ENCODE peak calls at places on chromosome 22, in five cellular contexts. One of them, this sample, is unnamed.
A peak's percentile ranks its signal among the peaks of the same experiment; 100 is the strongest.

GRCh38 chr22:19641983-19642451 is 72.3 kb upstream of the SEPTIN5 start:
- DNase-seq in tibial artery: peak; percentile 31
- DNase-seq in activated CD4-positive, alpha-beta T cell treated with anti-CD3 and anti-CD28 coated beads for 48 hours: no peak
- DNase-seq in hepatocyte: no peak
- DNase-seq in activated gamma-delta T cell: no peak
- DNase-seq in this sample: no peak

GRCh38 chr22:20105456-20106204 is 10.3 kb upstream of the RANBP1 start:
- DNase-seq in tibial artery: no peak
- DNase-seq in activated gamma-delta T cell: no peak
- DNase-seq in activated CD4-positive, alpha-beta T cell treated with anti-CD3 and anti-CD28 coated beads for 48 hours: no peak
- DNase-seq in hepatocyte: no peak
- DNase-seq in this sample: no peak

GRCh38 chr22:46823654-46824053 is 61.2 kb downstream of the TBC1D22A start:
- DNase-seq in tibial artery: no peak
- DNase-seq in activated gamma-delta T cell: no peak
- DNase-seq in activated CD4-positive, alpha-beta T cell treated with anti-CD3 and anti-CD28 coated beads for 48 hours: no peak
- DNase-seq in hepatocyte: no peak
- DNase-seq in this sample: no peak

GRCh38 chr22:35367331-35367886 is 13.5 kb upstream of the HMOX1 start:
- DNase-seq in tibial artery: no peak
- DNase-seq in hepatocyte: peak; percentile 46
- DNase-seq in activated CD4-positive, alpha-beta T cell treated with anti-CD3 and anti-CD28 coated beads for 48 hours: no peak
- DNase-seq in activated gamma-delta T cell: no peak
- DNase-seq in this sample: peak; percentile 73

GRCh38 chr22:30887861-30888260 is 80.7 kb downstream of the MORC2 start:
- DNase-seq in tibial artery: peak; percentile 15
- DNase-seq in activated gamma-delta T cell: no peak
- DNase-seq in hepatocyte: no peak
- DNase-seq in activated CD4-positive, alpha-beta T cell treated with anti-CD3 and anti-CD28 coated beads for 48 hours: no peak
- DNase-seq in this sample: no peak

GRCh38 chr22:39518996-39519680 is 1.2 kb upstream of the ATF4 start:
- DNase-seq in tibial artery: no peak
- DNase-seq in activated CD4-positive, alpha-beta T cell treated with anti-CD3 and anti-CD28 coated beads for 48 hours: peak; percentile 57
- DNase-seq in hepatocyte: peak; percentile 56
- DNase-seq in activated gamma-delta T cell: no peak
- DNase-seq in this sample: no peak

GRCh38 chr22:19543970-19544708 is 19.9 kb upstream of the CLDN5 start:
- DNase-seq in activated gamma-delta T cell: no peak
- DNase-seq in hepatocyte: no peak
- DNase-seq in tibial artery: no peak
- DNase-seq in activated CD4-positive, alpha-beta T cell treated with anti-CD3 and anti-CD28 coated beads for 48 hours: no peak
- DNase-seq in this sample: no peak

GRCh38 chr22:32896951-32897350 is 95.4 kb downstream of the TIMP3 start:
- DNase-seq in tibial artery: no peak
- DNase-seq in activated CD4-positive, alpha-beta T cell treated with anti-CD3 and anti-CD28 coated beads for 48 hours: no peak
- DNase-seq in hepatocyte: no peak
- DNase-seq in activated gamma-delta T cell: no peak
- DNase-seq in this sample: no peak

GRCh38 chr22:46897246-46897623 is 134.8 kb downstream of the TBC1D22A start:
- DNase-seq in activated gamma-delta T cell: no peak
- DNase-seq in activated CD4-positive, alpha-beta T cell treated with anti-CD3 and anti-CD28 coated beads for 48 hours: no peak
- DNase-seq in hepatocyte: no peak
- DNase-seq in tibial artery: no peak
- DNase-seq in this sample: no peak

GRCh38 chr22:43330178-43331063 is 12.8 kb downstream of the SCUBE1 start:
- DNase-seq in activated CD4-positive, alpha-beta T cell treated with anti-CD3 and anti-CD28 coated beads for 48 hours: no peak
- DNase-seq in activated gamma-delta T cell: no peak
- DNase-seq in tibial artery: no peak
- DNase-seq in hepatocyte: no peak
- DNase-seq in this sample: no peak

GRCh38 chr22:42560781-42561180 is 7.0 kb downstream of the SERHL2 start:
- DNase-seq in tibial artery: no peak
- DNase-seq in activated gamma-delta T cell: no peak
- DNase-seq in activated CD4-positive, alpha-beta T cell treated with anti-CD3 and anti-CD28 coated beads for 48 hours: peak; percentile 35
- DNase-seq in hepatocyte: no peak
- DNase-seq in this sample: no peak

GRCh38 chr22:35425971-35426800 is 26.2 kb downstream of the MCM5 start:
- DNase-seq in tibial artery: no peak
- DNase-seq in hepatocyte: peak; percentile 19
- DNase-seq in activated CD4-positive, alpha-beta T cell treated with anti-CD3 and anti-CD28 coated beads for 48 hours: no peak
- DNase-seq in activated gamma-delta T cell: no peak
- DNase-seq in this sample: no peak

GRCh38 chr22:38218661-38219331 is 17.0 kb downstream of the MAFF start:
- DNase-seq in hepatocyte: peak; percentile 93
- DNase-seq in activated gamma-delta T cell: no peak
- DNase-seq in tibial artery: peak; percentile 92
- DNase-seq in activated CD4-positive, alpha-beta T cell treated with anti-CD3 and anti-CD28 coated beads for 48 hours: peak; percentile 63
- DNase-seq in this sample: no peak

GRCh38 chr22:23065069-23065451 is 5.3 kb upstream of the GNAZ start:
- DNase-seq in activated gamma-delta T cell: no peak
- DNase-seq in activated CD4-positive, alpha-beta T cell treated with anti-CD3 and anti-CD28 coated beads for 48 hours: no peak
- DNase-seq in hepatocyte: no peak
- DNase-seq in tibial artery: no peak
- DNase-seq in this sample: no peak

GRCh38 chr22:50000587-50001387 is 11.8 kb downstream of the IL17REL start:
- DNase-seq in activated gamma-delta T cell: no peak
- DNase-seq in hepatocyte: no peak
- DNase-seq in tibial artery: peak; percentile 52
- DNase-seq in activated CD4-positive, alpha-beta T cell treated with anti-CD3 and anti-CD28 coated beads for 48 hours: no peak
- DNase-seq in this sample: no peak

GRCh38 chr22:21961886-21962654 is 9.4 kb upstream of the PPM1F start:
- DNase-seq in activated CD4-positive, alpha-beta T cell treated with anti-CD3 and anti-CD28 coated beads for 48 hours: no peak
- DNase-seq in tibial artery: no peak
- DNase-seq in hepatocyte: no peak
- DNase-seq in activated gamma-delta T cell: no peak
- DNase-seq in this sample: no peak

GRCh38 chr22:49271831-49272230 is 555.8 kb downstream of the BRD1 start:
- DNase-seq in hepatocyte: no peak
- DNase-seq in activated CD4-positive, alpha-beta T cell treated with anti-CD3 and anti-CD28 coated beads for 48 hours: no peak
- DNase-seq in activated gamma-delta T cell: no peak
- DNase-seq in tibial artery: peak; percentile 53
- DNase-seq in this sample: no peak

GRCh38 chr22:19707347-19708322 is 6.7 kb upstream of the SEPTIN5 start:
- DNase-seq in tibial artery: peak; percentile 54
- DNase-seq in activated CD4-positive, alpha-beta T cell treated with anti-CD3 and anti-CD28 coated beads for 48 hours: no peak
- DNase-seq in hepatocyte: peak; percentile 2
- DNase-seq in activated gamma-delta T cell: no peak
- DNase-seq in this sample: no peak

GRCh38 chr22:45934659-45935341 is 42.2 kb downstream of the WNT7B start:
- DNase-seq in tibial artery: no peak
- DNase-seq in hepatocyte: peak; percentile 45
- DNase-seq in activated CD4-positive, alpha-beta T cell treated with anti-CD3 and anti-CD28 coated beads for 48 hours: no peak
- DNase-seq in activated gamma-delta T cell: no peak
- DNase-seq in this sample: no peak

GRCh38 chr22:36052505-36052941 is 23.9 kb upstream of the RBFOX2 start:
- DNase-seq in activated gamma-delta T cell: no peak
- DNase-seq in hepatocyte: peak; percentile 57
- DNase-seq in activated CD4-positive, alpha-beta T cell treated with anti-CD3 and anti-CD28 coated beads for 48 hours: peak; percentile 11
- DNase-seq in tibial artery: no peak
- DNase-seq in this sample: no peak

GRCh38 chr22:49667236-49667635 is 160.4 kb downstream of the BRD1 start:
- DNase-seq in tibial artery: peak; percentile 40
- DNase-seq in hepatocyte: no peak
- DNase-seq in activated CD4-positive, alpha-beta T cell treated with anti-CD3 and anti-CD28 coated beads for 48 hours: no peak
- DNase-seq in activated gamma-delta T cell: no peak
- DNase-seq in this sample: no peak

GRCh38 chr22:37823134-37823985 is at the start of gene GALR3:
- DNase-seq in hepatocyte: no peak
- DNase-seq in tibial artery: no peak
- DNase-seq in activated CD4-positive, alpha-beta T cell treated with anti-CD3 and anti-CD28 coated beads for 48 hours: no peak
- DNase-seq in activated gamma-delta T cell: no peak
- DNase-seq in this sample: no peak